ENCODE peak calls at places on chromosomes 3 and 15, in six cellular contexts. U is testis, I is mammary epithelial cell, T is esophagus squamous epithelium, R is neuronal stem cell, W is fibroblast of lung. N is an unnamed sample.

GRCh38 chr3:10322355-10322715 is 1.4 kb upstream of the SEC13 start:
- DNase-seq in T (no peak), U (no peak), I (peak; percentile 9), R (no peak), W (no peak), N (no peak)

GRCh38 chr3:185825639-185826481 is 1.0 kb upstream of the IGF2BP2 start:
- DNase-seq in R (peak; percentile 49), U (peak; percentile 24), I (peak; percentile 57), T (no peak), W (peak; percentile 52), N (peak; percentile 65)

GRCh38 chr3:169478566-169479313 is 184.8 kb downstream of the MECOM start:
- DNase-seq in U (no peak), I (peak; percentile 62), W (peak; percentile 80), R (no peak), T (no peak), N (no peak)

GRCh38 chr15:80999623-81000036 is 1.1 kb upstream of the TLNRD1 start:
- DNase-seq in W (no peak), I (no peak), U (no peak), R (no peak), T (no peak), N (peak; percentile 84)

GRCh38 chr15:98878172-98878571 is 129.4 kb downstream of the PGPEP1L start:
- DNase-seq in U (no peak), I (no peak), W (peak; percentile 83), R (no peak), T (no peak), N (no peak)

GRCh38 chr3:125479091-125479490 is 40.9 kb downstream of the SNX4 start:
- DNase-seq in R (no peak), I (no peak), T (no peak), U (no peak), W (peak; percentile 11), N (no peak)

GRCh38 chr3:161423911-161424522 is 52.7 kb upstream of the SPTSSB start:
- DNase-seq in R (peak; percentile 49), I (peak; percentile 22), U (no peak), W (peak; percentile 6), T (no peak), N (no peak)

GRCh38 chr15:86267892-86268291 is 188.2 kb downstream of the AGBL1 start:
- DNase-seq in W (peak; percentile 67), R (no peak), U (no peak), I (no peak), T (no peak), N (no peak)

GRCh38 chr15:101006931-101007687 is 88.0 kb downstream of the LRRK1 start:
- DNase-seq in U (peak; percentile 88), T (no peak), I (peak; percentile 69), R (peak; percentile 72), W (peak; percentile 68), N (peak; percentile 70)

GRCh38 chr3:138267083-138267482 is 62.6 kb downstream of the NME9 start:
- DNase-seq in T (no peak), W (no peak), R (no peak), U (no peak), I (no peak), N (no peak)

GRCh38 chr3:143090486-143090885 is 29.1 kb upstream of the CHST2 start:
- DNase-seq in W (no peak), R (no peak), T (no peak), I (no peak), U (no peak), N (no peak)

GRCh38 chr3:189630667-189631372 is 369 bp upstream of the TP63 start:
- DNase-seq in R (no peak), T (no peak), I (no peak), W (no peak), U (no peak), N (no peak)

GRCh38 chr3:186824430-186825139 is 17.9 kb upstream of the ADIPOQ start:
- DNase-seq in U (no peak), T (no peak), R (no peak), W (no peak), I (no peak), N (no peak)

GRCh38 chr15:70217246-70218160 is 119.8 kb upstream of the TLE3 start:
- DNase-seq in R (no peak), U (no peak), W (no peak), I (no peak), T (no peak), N (no peak)

GRCh38 chr15:22895465-22896190 is 57.2 kb downstream of the NIPA2 start:
- DNase-seq in T (no peak), U (no peak), R (no peak), I (peak; percentile 96), W (peak; percentile 21), N (no peak)

GRCh38 chr3:184040010-184040409 is 8.5 kb downstream of the HTR3D start:
- DNase-seq in T (no peak), I (peak; percentile 35), U (peak; percentile 17), R (no peak), W (no peak), N (no peak)

GRCh38 chr3:12719984-12720656 is 38.9 kb downstream of the TMEM40 start:
- DNase-seq in T (no peak), W (peak; percentile 77), U (peak; percentile 89), R (peak; percentile 72), I (peak; percentile 72), N (peak; percentile 76)

GRCh38 chr15:73340502-73341192 is 28.1 kb downstream of the HCN4 start:
- DNase-seq in T (no peak), W (no peak), I (no peak), R (no peak), U (no peak), N (no peak)

GRCh38 chr15:60585743-60586708 is 107.1 kb upstream of the ICE2 start:
- DNase-seq in I (peak; percentile 49), U (peak; percentile 77), T (no peak), W (peak; percentile 56), R (peak; percentile 60), N (no peak)

GRCh38 chr15:71186267-71186666 is 71.0 kb downstream of the THSD4 start:
- DNase-seq in W (no peak), T (no peak), I (no peak), U (no peak), R (no peak), N (no peak)

GRCh38 chr15:79673416-79674123 is 223.2 kb downstream of the MTHFS start:
- DNase-seq in I (peak; percentile 20), W (peak; percentile 76), T (no peak), R (no peak), U (no peak), N (no peak)

DNA sequence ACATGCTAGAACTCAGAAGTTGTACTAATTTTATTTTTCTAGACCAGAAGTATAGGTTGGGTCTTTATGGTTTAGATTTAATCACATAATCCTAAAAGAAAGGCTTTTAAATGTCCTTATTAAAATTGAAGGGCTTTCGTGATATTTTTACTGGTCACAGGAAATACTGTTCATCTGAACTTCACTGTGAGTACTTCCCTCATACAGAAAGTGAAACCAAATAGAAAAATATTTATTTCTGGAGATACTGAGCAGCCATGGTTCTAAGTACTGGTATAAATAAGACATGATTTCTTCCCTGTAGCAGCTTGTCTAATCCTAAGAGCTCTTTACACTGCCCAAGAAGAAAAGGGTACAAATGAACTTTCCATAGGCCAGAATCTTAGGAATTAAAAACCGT is 2.0 kb downstream of the SNRK start:
- DNase-seq in I (no peak), T (no peak), U (no peak), W (peak; percentile 17), R (no peak), N (no peak)
- H3K4me1 ChIP-seq in I (peaks cover 38% of the 10 kb centered on the region), T (peaks cover 47% of the 10 kb centered on the region), U (peaks cover 6% of the 10 kb centered on the region), W (peaks cover 14% of the 10 kb centered on the region), R (peaks cover 6% of the 10 kb centered on the region), N (peaks cover 10% of the 10 kb centered on the region)

DNA sequence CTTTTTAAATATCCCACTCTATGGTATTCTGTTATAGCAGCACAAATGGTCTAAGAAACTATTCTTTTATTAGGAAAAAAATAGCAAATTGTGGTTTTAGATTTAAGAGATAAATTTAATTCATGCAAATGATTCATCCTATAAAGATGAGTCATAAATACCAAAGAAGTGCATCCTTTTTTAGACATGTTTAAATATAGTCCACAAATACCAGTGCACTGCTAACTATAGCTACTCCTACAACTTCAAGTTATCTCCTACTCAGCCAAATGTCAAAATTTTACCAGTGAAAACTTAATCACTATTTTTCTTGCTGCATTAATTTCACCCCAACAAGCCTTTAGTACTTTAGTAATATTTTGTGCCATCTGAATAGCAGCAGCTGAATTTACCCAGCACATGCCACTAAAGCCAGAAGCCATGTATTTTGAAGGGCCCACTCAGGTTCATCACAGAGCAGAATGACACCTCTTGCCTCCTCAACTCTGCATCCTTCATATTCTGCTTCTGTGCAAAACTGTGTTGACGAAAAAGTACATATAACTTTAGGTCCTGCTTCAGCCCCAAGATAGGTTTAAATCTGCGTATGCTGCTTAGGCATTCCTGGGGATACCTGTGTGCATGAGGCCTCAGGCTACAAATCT is 24.9 kb downstream of the CX3CR1 start:
- DNase-seq in R (no peak), W (peak; percentile 77), T (no peak), U (no peak), I (peak; percentile 45), N (no peak)
- H3K4me1 ChIP-seq in R (peaks cover 4% of the 10 kb centered on the region), W (peaks cover 4% of the 10 kb centered on the region), T (peaks cover 7% of the 10 kb centered on the region), U (no peaks in the 10 kb centered on the region), I (peaks cover 12% of the 10 kb centered on the region), N (no peaks in the 10 kb centered on the region)

GRCh38 chr3:194136519-194137313 is 768 bp downstream of the HES1 start:
- DNase-seq in T (no peak), U (peak; percentile 73), W (peak; percentile 86), R (peak; percentile 46), I (no peak), N (peak; percentile 83)

GRCh38 chr3:194135806-194136518 is at the start of gene HES1:
- DNase-seq in I (peak; percentile 98), W (peak; percentile 97), T (no peak), U (peak; percentile 97), R (peak; percentile 96), N (peak; percentile 97)

GRCh38 chr3:194138098-194138474 is 2.1 kb downstream of the HES1 start:
- DNase-seq in I (peak; percentile 54), T (no peak), R (peak; percentile 42), W (peak; percentile 40), U (peak; percentile 34), N (no peak)

GRCh38 chr3:194138732-194139084 is 2.8 kb downstream of the HES1 start:
- DNase-seq in R (no peak), T (no peak), I (no peak), W (peak; percentile 81), U (no peak), N (no peak)

GRCh38 chr3:194137314-194138097 is 1.6 kb downstream of the HES1 start:
- DNase-seq in I (peak; percentile 64), T (no peak), U (peak; percentile 79), W (peak; percentile 63), R (peak; percentile 33), N (peak; percentile 83)
- H3K4me1 ChIP-seq in I (peaks cover 63% of the 10 kb centered on the region), T (peaks cover 51% of the 10 kb centered on the region), U (peaks cover 47% of the 10 kb centered on the region), W (peaks cover 27% of the 10 kb centered on the region), R (peaks cover 37% of the 10 kb centered on the region), N (peaks cover 11% of the 10 kb centered on the region)

DNA sequence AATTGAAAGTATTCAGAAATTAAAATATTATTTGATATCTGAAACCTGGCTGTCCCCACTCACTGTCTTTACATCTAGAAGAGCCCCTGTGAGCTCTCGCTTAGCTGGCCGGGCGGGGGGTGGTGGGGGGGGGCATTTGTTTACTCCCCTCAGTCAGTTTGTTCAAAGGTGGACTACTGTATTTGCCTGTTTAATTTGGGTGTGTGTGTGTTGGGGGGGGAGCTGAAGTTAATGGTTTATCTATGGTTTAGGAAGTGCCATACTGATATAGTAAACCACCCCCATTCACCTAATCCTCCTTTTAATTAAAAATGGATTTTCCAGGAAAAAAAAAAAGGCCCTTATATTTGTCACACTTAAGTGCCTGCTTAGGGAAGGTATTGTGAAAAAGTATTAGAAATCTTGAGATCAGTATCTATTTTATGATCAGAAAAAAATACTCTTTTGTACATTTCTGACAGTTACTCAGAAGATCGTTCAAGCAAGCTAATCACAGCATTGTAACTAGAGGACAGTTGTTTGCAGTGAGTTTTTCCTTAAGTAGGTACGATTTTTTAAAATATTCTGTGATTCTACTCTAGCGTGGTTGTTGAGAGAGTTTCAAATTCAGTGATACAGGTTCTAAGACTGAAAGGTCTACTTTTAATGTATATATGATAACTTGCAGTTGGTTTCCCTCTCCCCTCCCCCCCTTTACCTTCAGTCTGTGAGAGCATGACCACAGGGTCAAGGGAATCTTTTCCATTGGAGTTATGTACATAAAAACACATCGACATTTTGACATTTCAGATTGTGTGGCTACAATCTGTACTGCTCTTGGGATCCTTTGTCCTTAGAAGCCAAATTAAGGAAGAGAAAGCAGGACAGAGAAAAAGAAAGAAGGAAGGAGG is 8.5 kb downstream of the NR2F2 start:
- DNase-seq in U (no peak), T (no peak), R (no peak), W (peak; percentile 40), I (no peak), N (no peak)
- H3K4me1 ChIP-seq in U (no peaks in the 10 kb centered on the region), T (no peaks in the 10 kb centered on the region), R (peaks cover 21% of the 10 kb centered on the region), W (no peaks in the 10 kb centered on the region), I (peaks cover 46% of the 10 kb centered on the region), N (peaks cover 6% of the 10 kb centered on the region)